ENCODE peak calls at places on chromosomes 16 and 17, in seven cellular contexts. Y is Peyer's patch, V is A549, K is MM.1S, E is heart left ventricle, O is left lung, D is AG09309. N is an unnamed sample.

GRCh38 chr17:69357701-69358100 is 30.8 kb upstream of the ABCA5 start:
- DNase-seq in Y (no peak), V (peak; percentile 21), K (peak; percentile 23), E (no peak), O (no peak), D (no peak), N (no peak)

GRCh38 chr16:84498859-84499620 is 5.4 kb downstream of the MEAK7 start:
- DNase-seq in Y (no peak), V (no peak), K (no peak), E (no peak), O (no peak), D (no peak), N (no peak)

GRCh38 chr16:86457621-86458456 is 52.5 kb upstream of the FOXF1 start:
- DNase-seq in Y (no peak), V (no peak), K (no peak), E (no peak), O (no peak), D (peak; percentile 92), N (no peak)

GRCh38 chr17:45086346-45086745 is 25.2 kb downstream of the NMT1 start:
- DNase-seq in Y (no peak), V (no peak), K (no peak), E (no peak), O (no peak), D (no peak), N (no peak)

GRCh38 chr17:30363715-30364202 is 15.0 kb upstream of the CPD start:
- DNase-seq in Y (no peak), V (no peak), K (peak; percentile 72), E (no peak), O (no peak), D (peak; percentile 61), N (peak; percentile 94)

GRCh38 chr16:23310217-23310616 is 8.1 kb downstream of the SCNN1B start:
- DNase-seq in Y (no peak), V (no peak), K (no peak), E (no peak), O (no peak), D (no peak), N (no peak)

GRCh38 chr17:3026856-3027751 is 36.3 kb downstream of the OR1D5 start:
- DNase-seq in Y (peak; percentile 31), V (no peak), K (no peak), E (no peak), O (peak; percentile 65), D (no peak), N (no peak)

GRCh38 chr17:63279498-63280230 is 166.4 kb downstream of the CYB561 start:
- DNase-seq in Y (no peak), V (no peak), K (no peak), E (no peak), O (no peak), D (peak; percentile 33), N (no peak)

GRCh38 chr16:20610192-20610891 is 34.2 kb upstream of the ACSM2B start:
- DNase-seq in Y (no peak), V (no peak), K (no peak), E (no peak), O (peak; percentile 71), D (no peak), N (no peak)

GRCh38 chr17:77126519-77126918 is 14.2 kb upstream of the SEC14L1 start:
- DNase-seq in Y (peak; percentile 68), V (peak; percentile 36), K (no peak), E (no peak), O (no peak), D (no peak), N (no peak)

GRCh38 chr17:45906237-45906636 is 11.9 kb downstream of the MAPT start:
- DNase-seq in Y (no peak), V (no peak), K (no peak), E (no peak), O (no peak), D (no peak), N (no peak)

GRCh38 chr17:34710226-34710625 is 130.8 kb downstream of the TMEM132E start:
- DNase-seq in Y (no peak), V (no peak), K (no peak), E (no peak), O (no peak), D (no peak), N (no peak)

GRCh38 chr16:20886320-20886719 is 13.8 kb downstream of the DCUN1D3 start:
- DNase-seq in Y (no peak), V (no peak), K (no peak), E (no peak), O (no peak), D (no peak), N (no peak)

GRCh38 chr17:78878261-78878660 is 24.7 kb downstream of the CEP295NL start:
- DNase-seq in Y (no peak), V (no peak), K (no peak), E (no peak), O (peak; percentile 71), D (no peak), N (no peak)

GRCh38 chr17:78882546-78883089 is 20.4 kb downstream of the CEP295NL start:
- DNase-seq in Y (no peak), V (no peak), K (no peak), E (peak; percentile 41), O (peak; percentile 90), D (no peak), N (no peak)

GRCh38 chr17:78883090-78883532 is 19.9 kb downstream of the CEP295NL start:
- DNase-seq in Y (peak; percentile 75), V (peak; percentile 94), K (no peak), E (peak; percentile 76), O (peak; percentile 93), D (peak; percentile 54), N (no peak)

GRCh38 chr17:78878871-78879270 is 24.1 kb downstream of the CEP295NL start:
- DNase-seq in Y (no peak), V (no peak), K (no peak), E (no peak), O (peak; percentile 57), D (no peak), N (no peak)

DNA sequence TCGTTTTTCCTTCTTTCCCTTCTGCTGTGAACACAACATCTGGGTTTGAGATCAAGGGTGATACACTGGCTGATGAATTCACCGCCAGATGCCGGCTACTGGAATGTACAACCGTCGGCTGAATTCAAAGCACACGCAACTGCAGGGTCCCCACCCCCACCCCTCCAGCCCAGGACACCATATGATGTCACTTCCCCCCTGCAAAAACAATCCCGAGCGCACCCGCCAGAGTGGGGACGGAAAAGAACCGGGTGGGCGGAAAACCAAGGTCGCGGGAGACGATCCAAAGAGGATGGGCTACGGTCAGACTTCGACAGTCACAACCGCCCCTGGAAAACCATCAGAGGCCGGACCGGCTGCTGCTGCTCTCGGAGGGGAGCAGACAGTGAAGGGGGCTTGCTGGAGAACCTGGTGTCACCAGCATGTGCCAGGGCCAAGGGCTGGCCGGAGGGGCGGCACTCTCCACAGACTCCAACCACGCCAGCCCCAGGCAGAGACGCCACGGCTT is 23.3 kb downstream of the CEP295NL start:
- DNase-seq in Y (peak; percentile 65), V (no peak), K (no peak), E (peak; percentile 91), O (peak; percentile 79), D (peak; percentile 69), N (peak; percentile 92)
- H3K4me3 ChIP-seq in Y (no peak overlapping the region), V (no peak overlapping the region), K (no peak overlapping the region), E (peak overlapping the region; percentile 48), O (peak overlapping the region; percentile 17), D (no peak overlapping the region), N (peak overlapping the region; percentile 45)

GRCh38 chr17:50541402-50541915 is 5.5 kb upstream of the SPATA20 start:
- DNase-seq in Y (no peak), V (no peak), K (no peak), E (no peak), O (no peak), D (no peak), N (no peak)
- H3K4me3 ChIP-seq in Y (peak overlapping the region; percentile 58), V (peak overlapping the region; percentile 51), K (peak overlapping the region; percentile 68), E (peak overlapping the region; percentile 72), O (peak overlapping the region; percentile 60), D (peak overlapping the region; percentile 58), N (peak overlapping the region; percentile 67)

GRCh38 chr17:4584835-4585187 is 482 bp downstream of the SMTNL2 start:
- DNase-seq in Y (no peak), V (no peak), K (no peak), E (no peak), O (peak; percentile 72), D (no peak), N (no peak)

GRCh38 chr17:4586043-4586442 is 1.7 kb downstream of the SMTNL2 start:
- DNase-seq in Y (no peak), V (no peak), K (no peak), E (no peak), O (no peak), D (no peak), N (no peak)

GRCh38 chr17:4583796-4584124 is 569 bp upstream of the SMTNL2 start:
- DNase-seq in Y (no peak), V (peak; percentile 68), K (no peak), E (no peak), O (no peak), D (no peak), N (peak; percentile 16)

GRCh38 chr17:4584125-4584834 is at the start of gene SMTNL2:
- DNase-seq in Y (no peak), V (no peak), K (no peak), E (no peak), O (peak; percentile 78), D (no peak), N (no peak)

DNA sequence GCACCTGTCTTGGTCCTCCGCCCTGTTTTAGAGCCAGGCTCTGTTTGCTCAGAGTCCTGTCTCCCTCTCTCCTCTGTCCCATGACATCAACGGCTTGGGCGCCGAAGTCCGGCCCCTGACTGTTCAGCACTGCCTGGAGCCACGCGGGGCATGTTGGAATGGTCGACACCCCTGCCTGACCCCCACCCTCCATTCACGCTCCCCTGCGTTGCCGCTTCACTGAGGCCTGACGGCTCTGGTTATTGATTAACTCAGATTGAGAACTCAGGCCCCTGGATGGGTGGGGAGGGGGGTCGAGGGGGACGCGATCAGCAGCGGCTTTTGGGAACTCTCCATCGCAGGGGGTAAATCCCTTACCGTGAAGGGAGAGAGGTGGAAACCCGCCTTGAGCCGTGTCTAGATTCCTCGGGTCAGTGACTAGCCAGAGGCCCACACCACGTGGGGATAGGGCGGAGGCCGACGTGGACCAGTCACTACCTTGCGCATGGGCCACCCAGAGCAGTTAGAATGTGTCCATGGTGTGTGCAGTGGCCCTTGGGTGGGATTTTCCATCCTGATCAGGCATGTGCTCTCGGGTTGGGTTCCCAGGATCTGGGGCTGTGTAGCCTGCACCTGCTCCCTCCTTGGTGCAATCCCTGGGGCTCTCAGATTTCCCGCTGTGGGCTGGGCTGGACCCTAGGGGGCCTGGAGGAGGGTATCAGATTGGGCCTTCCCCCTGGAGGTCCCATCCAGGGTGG is 1.0 kb downstream of the SMTNL2 start:
- DNase-seq in Y (no peak), V (no peak), K (no peak), E (no peak), O (peak; percentile 65), D (no peak), N (no peak)
- H3K4me3 ChIP-seq in Y (peak overlapping the region; percentile 19), V (peak overlapping the region; percentile 49), K (no peak overlapping the region), E (peak overlapping the region; percentile 72), O (peak overlapping the region; percentile 40), D (no peak overlapping the region), N (no peak overlapping the region)

DNA sequence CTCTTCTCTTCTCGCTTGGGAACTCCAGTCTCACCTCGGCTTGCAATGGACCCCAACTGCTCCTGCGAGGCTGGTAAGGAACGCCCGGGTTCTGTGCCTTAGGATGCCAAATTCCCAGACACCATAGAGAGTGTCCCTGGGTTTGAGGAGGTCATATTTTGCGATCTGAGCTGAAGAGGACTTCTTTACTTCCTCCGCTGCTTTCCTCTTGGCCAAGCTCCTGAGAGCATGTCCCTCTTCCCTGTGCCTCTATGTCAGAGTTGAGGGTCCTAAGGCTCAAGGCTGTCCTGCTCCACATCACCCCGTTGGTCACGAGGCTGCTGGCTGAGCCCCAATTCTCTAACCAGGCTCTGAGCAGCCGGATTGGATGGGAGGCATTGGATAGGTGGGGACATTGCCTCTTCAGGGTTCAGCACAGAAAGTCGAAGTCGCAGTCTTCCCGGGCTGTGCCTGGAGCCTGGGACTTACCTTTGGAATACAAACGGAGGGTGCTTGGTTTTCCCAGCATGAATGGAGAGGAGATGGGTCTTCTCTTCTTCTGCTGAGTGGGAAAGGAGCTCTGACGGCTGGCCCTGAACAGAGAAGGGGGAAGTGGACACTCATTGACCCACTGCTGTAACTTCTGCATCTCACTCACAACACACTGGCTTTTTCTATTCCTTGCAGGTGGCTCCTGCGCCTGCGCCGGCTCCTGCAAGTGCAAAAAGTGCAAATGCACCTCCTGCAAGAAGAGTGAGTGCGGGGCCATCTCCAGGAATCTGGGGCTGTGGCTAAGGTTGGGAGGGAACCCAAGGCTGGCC is 426 bp downstream of the MT1H start:
- DNase-seq in Y (no peak), V (no peak), K (no peak), E (no peak), O (no peak), D (no peak), N (no peak)
- H3K4me3 ChIP-seq in Y (no peak overlapping the region), V (no peak overlapping the region), K (no peak overlapping the region), E (no peak overlapping the region), O (no peak overlapping the region), D (no peak overlapping the region), N (no peak overlapping the region)